ENCODE peak calls at places on chromosomes 4 and X, in six cellular contexts. W, T, J, B, K and U are unnamed samples. For H3K36me3 and H3K27me3, the result is how much of the 10 kb centered on the place peaks cover.

GRCh38 chrX:48945517-48946348 is 11.7 kb downstream of the OTUD5 start:
- DNase-seq in W (no peak), T (peak), J (peak), B (no peak), K (no peak), U (no peak)

GRCh38 chr4:157265281-157265680 is 44.8 kb downstream of the GRIA2 start:
- DNase-seq in W (peak), T (peak), J (peak), B (no peak), K (no peak), U (no peak)

GRCh38 chr4:7651461-7651921 is 216.8 kb upstream of the PSAPL1 start:
- DNase-seq in W (peak), T (peak), J (peak), B (no peak), K (no peak), U (no peak)

GRCh38 chrX:151754042-151754419 is 19.5 kb downstream of the CNGA2 start:
- DNase-seq in W (no peak), T (peak), J (no peak), B (no peak), K (no peak), U (peak)

GRCh38 chrX:13691845-13692334 is 3.0 kb downstream of the RAB9A start:
- DNase-seq in W (no peak), T (no peak), J (no peak), B (no peak), K (no peak), U (no peak)

GRCh38 chr4:75251547-75251946 is 262.7 kb downstream of the RCHY1 start:
- DNase-seq in W (no peak), T (no peak), J (no peak), B (no peak), K (no peak), U (no peak)

GRCh38 chr4:17939061-17939460 is 82.5 kb downstream of the LCORL start:
- DNase-seq in W (no peak), T (no peak), J (no peak), B (no peak), K (no peak), U (no peak)

GRCh38 chrX:38312436-38312835 is 14.9 kb downstream of the RPGR start:
- DNase-seq in W (no peak), T (no peak), J (no peak), B (no peak), K (no peak), U (peak)

GRCh38 chrX:87583679-87584078 is 66.1 kb downstream of the KLHL4 start:
- DNase-seq in W (no peak), T (peak), J (peak), B (no peak), K (peak), U (no peak)

GRCh38 chrX:40880712-40881111 is 145.4 kb upstream of the MED14 start:
- DNase-seq in W (no peak), T (no peak), J (no peak), B (no peak), K (no peak), U (no peak)

GRCh38 chr4:86544313-86544966 is 49.7 kb upstream of the PTPN13 start:
- DNase-seq in W (no peak), T (no peak), J (no peak), B (no peak), K (no peak), U (no peak)

GRCh38 chr4:52979020-52979419 is 116.9 kb downstream of the RASL11B start:
- DNase-seq in W (no peak), T (no peak), J (peak), B (no peak), K (no peak), U (no peak)

GRCh38 chrX:63967541-63967940 is 182.5 kb upstream of the ARHGEF9 start:
- DNase-seq in W (no peak), T (no peak), J (no peak), B (no peak), K (no peak), U (peak)

GRCh38 chr4:15075875-15076274 is 73.6 kb downstream of the CPEB2 start:
- DNase-seq in W (no peak), T (no peak), J (no peak), B (no peak), K (no peak), U (no peak)

GRCh38 chr4:113646456-113646809 is 115.1 kb downstream of the CAMK2D start:
- DNase-seq in W (peak), T (peak), J (peak), B (no peak), K (peak), U (no peak)

GRCh38 chr4:119110121-119110520 is 25.5 kb upstream of the MYOZ2 start:
- DNase-seq in W (no peak), T (no peak), J (no peak), B (no peak), K (no peak), U (no peak)

GRCh38 chr4:108365551-108365950 is 196.8 kb upstream of the LEF1 start:
- DNase-seq in W (no peak), T (no peak), J (no peak), B (no peak), K (no peak), U (no peak)

GRCh38 chrX:66013195-66013816 is 26.6 kb downstream of the VSIG4 start:
- DNase-seq in W (no peak), T (no peak), J (no peak), B (no peak), K (no peak), U (no peak)

GRCh38 chr4:113256946-113257345 is 207.5 kb downstream of the ANK2 start:
- DNase-seq in W (no peak), T (no peak), J (no peak), B (no peak), K (no peak), U (peak)

GRCh38 chrX:129825746-129826505 is 17.8 kb downstream of the ZDHHC9 start:
- DNase-seq in W (no peak), T (no peak), J (no peak), B (no peak), K (no peak), U (no peak)

GRCh38 chr4:159191989-159192388 is 89.1 kb downstream of the RAPGEF2 start:
- DNase-seq in W (no peak), T (no peak), J (peak), B (no peak), K (no peak), U (no peak)

GRCh38 chrX:123626962-123627361 is 105.9 kb downstream of the THOC2 start:
- DNase-seq in W (no peak), T (no peak), J (no peak), B (no peak), K (no peak), U (peak)

GRCh38 chrX:38260231-38260630 is 39.6 kb upstream of the SRPX start:
- DNase-seq in W (no peak), T (no peak), J (peak), B (no peak), K (no peak), U (no peak)

GRCh38 chr4:25861951-25862410 is 807 bp downstream of the SEL1L3 start:
- DNase-seq in W (no peak), T (peak), J (peak), B (no peak), K (no peak), U (no peak)

GRCh38 chr4:38166768-38167167 is 206.6 kb downstream of the PTTG2 start:
- DNase-seq in W (no peak), T (no peak), J (no peak), B (no peak), K (no peak), U (no peak)

GRCh38 chrX:1111543-1112300 is 100.7 kb downstream of the CRLF2 start:
- DNase-seq in W (no peak), T (no peak), J (peak), B (no peak), K (peak), U (no peak)

GRCh38 chrX:109926743-109927662 is 75.9 kb upstream of the TMEM164 start:
- DNase-seq in W (no peak), T (no peak), J (no peak), B (no peak), K (no peak), U (no peak)

GRCh38 chr4:110119347-110119746 is 79.1 kb downstream of the ELOVL6 start:
- DNase-seq in W (no peak), T (peak), J (no peak), B (no peak), K (no peak), U (no peak)

GRCh38 chrX:150165776-150166610 is 197.1 kb upstream of the MAMLD1 start:
- DNase-seq in W (no peak), T (no peak), J (no peak), B (peak), K (no peak), U (no peak)

DNA sequence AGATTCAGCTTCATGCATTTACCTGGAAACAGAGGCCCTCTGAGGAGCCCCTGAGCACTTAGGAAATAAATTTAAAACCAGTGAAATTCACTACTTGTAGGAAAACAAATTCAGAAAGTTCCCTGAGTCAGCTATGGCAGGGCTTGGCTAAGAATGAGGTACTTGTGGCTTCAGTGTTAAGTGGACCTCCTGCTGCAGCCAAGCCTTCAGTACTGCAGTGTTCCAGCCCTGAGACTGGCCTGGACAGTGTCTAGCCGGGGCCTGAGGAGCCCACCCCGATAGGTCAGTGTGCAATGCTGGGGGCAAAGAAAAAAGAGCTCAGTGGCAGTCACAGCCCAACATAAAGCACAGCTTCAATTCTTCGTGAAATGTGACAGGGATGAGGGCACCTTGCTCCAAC is 41.9 kb downstream of the F11 start:
- DNase-seq in W (no peak), T (no peak), J (no peak), B (no peak), K (no peak), U (no peak)
- H3K36me3 ChIP-seq in W (under half), T (under half), J (under half), B (under half), K (under half), U (under half)

GRCh38 chr4:6527683-6528595 is 47.0 kb upstream of the MAN2B2 start:
- DNase-seq in W (no peak), T (no peak), J (no peak), B (no peak), K (no peak), U (no peak)
- H3K27me3 ChIP-seq in W (under half), T (under half), J (under half), B (under half), K (under half), U (under half)

DNA sequence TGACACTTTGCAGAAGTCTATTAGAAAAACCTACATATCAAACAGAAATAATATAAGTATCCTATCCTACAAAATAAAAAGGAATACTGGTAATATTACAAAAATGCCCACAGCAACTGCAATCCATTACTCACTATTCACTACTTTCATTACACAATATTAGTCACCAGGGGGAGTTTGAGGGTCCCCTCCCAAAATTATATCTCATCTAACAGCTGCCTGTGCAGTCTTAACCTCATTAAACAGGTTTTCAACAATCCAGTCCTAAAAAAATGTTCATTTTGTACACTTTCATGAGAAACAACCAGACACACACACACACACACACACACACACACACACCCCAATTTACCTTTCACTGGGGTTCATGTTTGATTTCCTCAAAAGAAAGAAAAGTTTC is 2.9 kb downstream of the CLOCK start:
- DNase-seq in W (no peak), T (no peak), J (no peak), B (no peak), K (no peak), U (no peak)
- TF ChIP-seq CTCF in W (no peak), T (no peak), J (peak), B (no peak), K (no peak), U (peak)

GRCh38 chr4:98298022-98298421 is 36.8 kb downstream of the RAP1GDS1 start:
- DNase-seq in W (no peak), T (no peak), J (no peak), B (no peak), K (no peak), U (no peak)

GRCh38 chr4:98300706-98301105 is 39.5 kb downstream of the RAP1GDS1 start:
- DNase-seq in W (no peak), T (no peak), J (no peak), B (no peak), K (no peak), U (no peak)
- H3K36me3 ChIP-seq in W (under half), T (under half), J (under half), B (under half), K (under half), U (under half)

DNA sequence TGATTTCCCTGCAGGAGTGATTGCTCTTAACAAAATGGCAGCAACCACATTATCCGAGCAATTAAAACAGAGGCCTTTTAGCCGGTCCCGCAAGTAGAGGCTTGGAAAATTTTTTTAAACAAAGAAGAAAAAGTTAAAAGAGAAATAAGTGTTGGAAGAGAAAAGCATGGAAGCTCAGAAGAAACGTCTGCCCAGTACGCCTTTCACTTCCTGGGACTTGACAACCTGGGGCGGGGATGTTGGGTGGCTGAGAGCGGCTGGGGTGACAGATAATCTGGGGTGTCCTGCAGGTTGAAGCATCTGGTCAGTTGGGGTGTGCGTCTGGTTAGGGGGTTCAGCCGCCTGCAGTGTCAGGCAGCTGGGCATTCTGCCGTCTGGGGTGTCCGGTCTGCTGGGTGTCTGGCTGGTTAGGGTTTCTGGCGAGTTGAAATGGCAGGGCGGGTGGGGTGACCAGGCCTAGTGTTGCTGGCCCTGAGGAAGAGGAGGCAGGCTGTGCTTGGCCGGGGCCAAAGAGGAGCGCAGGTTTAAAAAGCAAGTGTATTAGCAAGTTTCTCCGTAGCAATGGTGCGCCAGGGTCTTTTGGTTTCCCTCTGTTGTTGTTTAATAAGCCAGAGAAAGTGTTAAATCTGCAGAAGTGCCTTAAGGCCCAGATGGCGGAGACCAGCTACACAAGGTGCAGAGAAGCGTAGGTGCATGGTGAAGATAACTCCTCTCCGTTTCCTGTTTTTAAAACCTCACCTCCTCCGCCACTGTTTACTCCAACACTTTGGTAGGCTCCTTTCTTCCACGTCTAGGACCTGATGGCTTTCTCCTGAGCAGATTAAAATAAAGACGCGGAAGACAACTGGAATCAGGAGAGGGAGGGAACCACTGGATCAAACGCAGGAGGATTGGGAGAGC is 5.6 kb downstream of the HAND2 start:
- DNase-seq in W (no peak), T (no peak), J (peak), B (peak), K (no peak), U (no peak)
- H3K27me3 ChIP-seq in W (half or more), T (under half), J (half or more), B (under half), K (half or more), U (under half)

GRCh38 chrX:31213941-31214340 is 142.1 kb upstream of the FTHL17 start:
- DNase-seq in W (no peak), T (no peak), J (peak), B (no peak), K (no peak), U (no peak)
- TF ChIP-seq CTCF in W (peak), T (peak), J (peak), B (peak), K (peak), U (peak)

GRCh38 chr4:1964443-1964842 is 44.3 kb downstream of the NELFA start:
- DNase-seq in W (peak), T (no peak), J (peak), B (no peak), K (no peak), U (no peak)
- H3K36me3 ChIP-seq in W (half or more), T (under half), J (under half), B (under half), K (under half), U (under half)

GRCh38 chrX:119990995-119991787 is 47.6 kb upstream of the NKAP start:
- DNase-seq in W (no peak), T (no peak), J (peak), B (no peak), K (no peak), U (no peak)
- H3K27me3 ChIP-seq in W (half or more), T (under half), J (half or more), B (under half), K (half or more), U (under half)

GRCh38 chrX:153398275-153398960 is 2.7 kb downstream of the PNMA6E start:
- DNase-seq in W (peak), T (no peak), J (no peak), B (no peak), K (no peak), U (no peak)

GRCh38 chrX:153396320-153397195 is 4.6 kb downstream of the PNMA6E start:
- DNase-seq in W (no peak), T (no peak), J (no peak), B (no peak), K (no peak), U (no peak)

GRCh38 chrX:153401133-153401764 is at the start of gene PNMA6E:
- DNase-seq in W (no peak), T (no peak), J (peak), B (no peak), K (no peak), U (no peak)

GRCh38 chrX:153397256-153397960 is 3.7 kb downstream of the PNMA6E start:
- DNase-seq in W (no peak), T (no peak), J (no peak), B (no peak), K (no peak), U (no peak)

DNA sequence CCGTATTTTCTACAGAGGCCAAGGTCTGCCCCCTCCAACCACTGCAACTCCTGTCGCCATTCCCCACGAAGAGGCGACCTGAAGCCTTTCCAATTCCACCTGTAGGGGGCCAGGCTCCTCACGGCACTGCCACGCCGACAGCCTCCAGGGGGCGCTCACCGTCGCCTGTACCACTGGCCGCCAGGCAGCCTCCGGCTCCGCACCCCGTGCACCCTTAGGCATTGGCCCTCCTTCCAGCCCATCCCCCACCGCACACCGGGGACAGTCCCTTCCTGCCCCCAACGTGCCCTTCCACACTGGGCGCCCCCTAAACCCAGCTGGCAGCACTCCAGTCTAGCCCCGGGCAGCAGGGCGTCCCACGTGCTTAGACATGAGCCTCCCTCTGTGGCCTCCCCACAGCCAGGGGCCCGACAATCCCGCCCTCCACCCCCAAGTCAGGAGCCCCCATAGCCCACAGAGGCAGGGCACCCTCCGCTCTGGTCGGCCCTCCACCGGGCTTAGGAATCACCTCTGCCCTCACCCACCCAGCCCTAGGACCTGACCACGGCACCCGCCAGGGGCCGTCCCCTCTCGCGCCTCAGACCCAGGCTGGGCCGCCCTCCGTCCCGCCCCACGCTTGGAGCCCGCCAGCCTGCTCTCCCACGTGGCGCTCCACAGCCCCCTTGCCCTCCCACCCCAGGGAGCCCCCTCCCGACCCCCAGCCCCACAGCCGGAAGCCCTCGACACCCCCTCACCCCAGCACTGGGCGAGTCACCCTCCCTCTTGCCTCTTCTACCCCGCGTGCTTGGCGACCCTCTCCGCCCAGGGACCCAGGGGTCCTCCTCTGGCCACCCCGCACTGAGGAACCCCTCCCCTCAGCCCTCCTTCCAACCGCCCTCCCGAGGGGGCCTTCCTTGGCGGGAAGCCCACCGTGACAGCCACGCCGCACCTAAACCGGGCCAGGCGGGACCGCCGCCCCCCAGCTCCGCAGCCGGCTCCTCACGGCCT is 711 bp downstream of the PNMA6E start:
- DNase-seq in W (no peak), T (peak), J (peak), B (no peak), K (peak), U (no peak)
- TF ChIP-seq CTCF in W (peak), T (peak), J (peak), B (no peak), K (peak), U (peak)

GRCh38 chr4:51909236-51909703 is 66.3 kb downstream of the DCUN1D4 start:
- DNase-seq in W (no peak), T (no peak), J (no peak), B (no peak), K (no peak), U (no peak)
- H3K36me3 ChIP-seq in W (half or more), T (under half), J (under half), B (half or more), K (half or more), U (under half)